ENCODE peak calls at places on chromosome 2, in six cellular contexts. P, O, G, Z, U and H are unnamed samples.

GRCh38 chr2:11235583-11235982 is 80.3 kb downstream of the SLC66A3 start:
- DNase-seq in P (no peak), Z (no peak), U (no peak), O (no peak), G (no peak), H (no peak)

GRCh38 chr2:121104721-121105141 is 180.3 kb downstream of the TFCP2L1 start:
- DNase-seq in O (no peak), G (no peak), U (no peak), Z (no peak), P (no peak), H (no peak)

GRCh38 chr2:163682695-163683094 is 53.1 kb downstream of the FIGN start:
- DNase-seq in O (no peak), U (no peak), Z (no peak), G (no peak), P (peak; percentile 40), H (peak; percentile 48)

GRCh38 chr2:79855264-79856006 is 342.6 kb downstream of the CTNNA2 start:
- DNase-seq in O (no peak), P (no peak), U (no peak), Z (no peak), G (no peak), H (peak; percentile 26)

GRCh38 chr2:123747316-123747715 is 277.8 kb upstream of the CNTNAP5 start:
- DNase-seq in U (no peak), G (no peak), Z (no peak), P (no peak), O (no peak), H (no peak)

GRCh38 chr2:18047896-18048657 is 169.6 kb downstream of the KCNS3 start:
- DNase-seq in P (peak; percentile 18), U (no peak), G (no peak), O (no peak), Z (no peak), H (no peak)

GRCh38 chr2:208062113-208062512 is 36.8 kb upstream of the PLEKHM3 start:
- DNase-seq in G (no peak), Z (peak; percentile 44), U (no peak), O (no peak), P (no peak), H (peak; percentile 24)

GRCh38 chr2:10913501-10914271 is 2.0 kb downstream of the KCNF1 start:
- DNase-seq in P (no peak), G (no peak), O (no peak), U (no peak), Z (no peak), H (no peak)

GRCh38 chr2:159211447-159212396 is 74.8 kb downstream of the WDSUB1 start:
- DNase-seq in Z (no peak), U (no peak), G (no peak), O (no peak), P (peak; percentile 42), H (no peak)

GRCh38 chr2:212145111-212145510 is 393.5 kb downstream of the ERBB4 start:
- DNase-seq in P (peak; percentile 42), O (no peak), U (no peak), Z (no peak), G (no peak), H (no peak)

GRCh38 chr2:40220177-40220925 is 231.5 kb downstream of the SLC8A1 start:
- DNase-seq in P (peak; percentile 31), G (no peak), O (no peak), U (peak; percentile 22), Z (no peak), H (no peak)

GRCh38 chr2:121047383-121047782 is 237.6 kb downstream of the TFCP2L1 start:
- DNase-seq in Z (no peak), P (no peak), G (no peak), O (no peak), U (no peak), H (no peak)

GRCh38 chr2:9423922-9424272 is 443 bp downstream of the CPSF3 start:
- DNase-seq in G (no peak), Z (peak; percentile 61), O (no peak), P (no peak), U (no peak), H (no peak)

GRCh38 chr2:85780316-85781092 is 26.7 kb downstream of the ATOH8 start:
- DNase-seq in P (no peak), Z (no peak), U (no peak), G (peak; percentile 38), O (no peak), H (no peak)

GRCh38 chr2:59266453-59266852 is 1025.3 kb upstream of the FANCL start:
- DNase-seq in G (no peak), U (no peak), P (no peak), O (no peak), Z (no peak), H (no peak)

GRCh38 chr2:174036825-174037224 is 71.7 kb upstream of the SP3 start:
- DNase-seq in Z (no peak), O (no peak), U (no peak), G (no peak), P (no peak), H (no peak)

GRCh38 chr2:24123212-24124002 is at the start of the genes FAM228B and PFN4:
- DNase-seq in U (peak; percentile 92), G (peak; percentile 95), Z (no peak), O (peak; percentile 64), P (peak; percentile 48), H (peak; percentile 74)

GRCh38 chr2:150490466-150490865 is 3.0 kb upstream of the RND3 start:
- DNase-seq in G (no peak), P (no peak), Z (no peak), U (no peak), O (no peak), H (no peak)

GRCh38 chr2:238947920-238948710 is 100.2 kb downstream of the TWIST2 start:
- DNase-seq in O (no peak), U (peak; percentile 62), P (peak; percentile 18), G (no peak), Z (no peak), H (peak; percentile 86)

GRCh38 chr2:54895735-54896134 is 154.5 kb downstream of the RTN4 start:
- DNase-seq in Z (no peak), U (no peak), O (no peak), P (no peak), G (no peak), H (no peak)

GRCh38 chr2:230128943-230129342 is 60.2 kb upstream of the SLC16A14 start:
- DNase-seq in G (no peak), Z (no peak), U (no peak), P (no peak), O (no peak), H (no peak)

GRCh38 chr2:239822146-239822945 is 202.8 kb downstream of the NDUFA10 start:
- DNase-seq in G (no peak), Z (no peak), U (no peak), O (peak; percentile 20), P (no peak), H (no peak)

GRCh38 chr2:45315881-45316280 is 295.2 kb downstream of the SRBD1 start:
- DNase-seq in Z (no peak), O (no peak), U (no peak), G (no peak), P (peak; percentile 32), H (peak; percentile 5)

GRCh38 chr2:241009601-241010530 is 11.4 kb downstream of the SNED1 start:
- DNase-seq in G (peak; percentile 82), U (no peak), O (peak; percentile 29), Z (no peak), P (no peak), H (no peak)

GRCh38 chr2:85662899-85663683 is 4.9 kb downstream of the SFTPB start:
- DNase-seq in U (no peak), O (no peak), Z (no peak), G (peak; percentile 64), P (peak; percentile 83), H (peak; percentile 96)

GRCh38 chr2:173353556-173353955 is 1.1 kb upstream of the CDCA7 start:
- DNase-seq in U (no peak), Z (peak; percentile 60), P (no peak), G (no peak), O (no peak), H (no peak)

GRCh38 chr2:239726631-239727181 is 298.4 kb downstream of the NDUFA10 start:
- DNase-seq in Z (no peak), U (no peak), P (no peak), O (no peak), G (no peak), H (no peak)

GRCh38 chr2:24111407-24111861 is 11.7 kb downstream of the PFN4 start:
- DNase-seq in Z (no peak), G (no peak), P (no peak), O (no peak), U (no peak), H (peak; percentile 41)

GRCh38 chr2:37590119-37590571 is 81.3 kb downstream of the CDC42EP3 start:
- DNase-seq in P (no peak), G (no peak), Z (no peak), U (no peak), O (no peak), H (no peak)

GRCh38 chr2:68877079-68877772 is 6.0 kb upstream of the BMP10 start:
- DNase-seq in G (no peak), U (peak; percentile 74), Z (no peak), P (no peak), O (no peak), H (no peak)

GRCh38 chr2:6031165-6031867 is 339.1 kb downstream of the SOX11 start:
- DNase-seq in P (no peak), O (no peak), Z (no peak), G (no peak), U (no peak), H (no peak)

GRCh38 chr2:230418341-230419016 is 2.5 kb downstream of the SP100 start:
- DNase-seq in O (no peak), U (no peak), P (no peak), Z (no peak), G (no peak), H (no peak)

GRCh38 chr2:26718949-26719686 is 26.6 kb downstream of the KCNK3 start:
- DNase-seq in G (no peak), Z (no peak), O (no peak), U (no peak), P (no peak), H (no peak)

GRCh38 chr2:64327510-64328414 is 126.2 kb upstream of the LGALSL start:
- DNase-seq in P (peak; percentile 4), G (no peak), O (peak; percentile 43), Z (peak; percentile 74), U (peak; percentile 43), H (no peak)

GRCh38 chr2:230972046-230972445 is 23.9 kb upstream of the SPATA3 start:
- DNase-seq in Z (no peak), P (no peak), U (no peak), O (no peak), G (no peak), H (no peak)

GRCh38 chr2:112155331-112156151 is 17.4 kb downstream of the FBLN7 start:
- DNase-seq in Z (peak; percentile 31), G (no peak), U (no peak), O (no peak), P (no peak), H (no peak)

GRCh38 chr2:55096586-55096985 is 46.3 kb upstream of the RTN4 start:
- DNase-seq in P (no peak), Z (no peak), G (no peak), U (no peak), O (no peak), H (no peak)

GRCh38 chr2:57696016-57696415 is 350.6 kb upstream of the VRK2 start:
- DNase-seq in P (no peak), U (no peak), O (no peak), G (no peak), Z (no peak), H (no peak)

GRCh38 chr2:227413371-227413770 is 25.6 kb upstream of the SCYGR1 start:
- DNase-seq in P (no peak), O (no peak), Z (no peak), U (no peak), G (no peak), H (no peak)